ENCODE peak calls at places on chromosomes 13 and 19, in ten cellular contexts. One of them, this sample, is unnamed.

GRCh38 chr19:23999821-24000610 is 85.3 kb downstream of the ZNF726 start:
- DNase-seq in ovary: no peak
- DNase-seq in colonic mucosa: no peak
- DNase-seq in AG09309: no peak
- DNase-seq in CD4-positive, alpha-beta T cell: no peak
- DNase-seq in kidney epithelial cell: no peak
- DNase-seq in Peyer's patch: no peak
- DNase-seq in stomach: no peak
- DNase-seq in psoas muscle: no peak
- DNase-seq in left ventricle myocardium inferior: no peak
- DNase-seq in this sample: no peak

GRCh38 chr19:17841810-17842662 is 5.7 kb downstream of the JAK3 start:
- DNase-seq in kidney epithelial cell: peak
- DNase-seq in Peyer's patch: peak
- DNase-seq in psoas muscle: peak
- DNase-seq in stomach: peak
- DNase-seq in CD4-positive, alpha-beta T cell: peak
- DNase-seq in AG09309: no peak
- DNase-seq in ovary: peak
- DNase-seq in left ventricle myocardium inferior: peak
- DNase-seq in colonic mucosa: peak
- DNase-seq in this sample: peak

GRCh38 chr13:45769072-45769471 is 67.0 kb downstream of the CBY2 start:
- DNase-seq in left ventricle myocardium inferior: no peak
- DNase-seq in kidney epithelial cell: no peak
- DNase-seq in colonic mucosa: no peak
- DNase-seq in ovary: no peak
- DNase-seq in stomach: no peak
- DNase-seq in Peyer's patch: no peak
- DNase-seq in psoas muscle: no peak
- DNase-seq in CD4-positive, alpha-beta T cell: no peak
- DNase-seq in AG09309: no peak
- DNase-seq in this sample: no peak

GRCh38 chr13:110637747-110638146 is 22.4 kb downstream of the NAXD start:
- DNase-seq in Peyer's patch: no peak
- DNase-seq in ovary: no peak
- DNase-seq in AG09309: no peak
- DNase-seq in CD4-positive, alpha-beta T cell: no peak
- DNase-seq in kidney epithelial cell: no peak
- DNase-seq in stomach: no peak
- DNase-seq in left ventricle myocardium inferior: no peak
- DNase-seq in colonic mucosa: no peak
- DNase-seq in psoas muscle: no peak
- DNase-seq in this sample: no peak

GRCh38 chr13:114132419-114133121 is at the start of gene RASA3:
- DNase-seq in ovary: peak
- DNase-seq in left ventricle myocardium inferior: peak
- DNase-seq in psoas muscle: peak
- DNase-seq in Peyer's patch: peak
- DNase-seq in CD4-positive, alpha-beta T cell: peak
- DNase-seq in stomach: peak
- DNase-seq in colonic mucosa: peak
- DNase-seq in kidney epithelial cell: peak
- DNase-seq in AG09309: no peak
- DNase-seq in this sample: peak

GRCh38 chr13:41107104-41107571 is 25.5 kb downstream of the KBTBD6 start:
- DNase-seq in left ventricle myocardium inferior: no peak
- DNase-seq in kidney epithelial cell: no peak
- DNase-seq in AG09309: no peak
- DNase-seq in psoas muscle: no peak
- DNase-seq in colonic mucosa: no peak
- DNase-seq in CD4-positive, alpha-beta T cell: no peak
- DNase-seq in stomach: no peak
- DNase-seq in Peyer's patch: no peak
- DNase-seq in ovary: no peak
- DNase-seq in this sample: no peak

GRCh38 chr13:27599845-27600553 is 20.3 kb downstream of the LNX2 start:
- DNase-seq in left ventricle myocardium inferior: no peak
- DNase-seq in CD4-positive, alpha-beta T cell: no peak
- DNase-seq in stomach: peak
- DNase-seq in kidney epithelial cell: peak
- DNase-seq in colonic mucosa: no peak
- DNase-seq in ovary: no peak
- DNase-seq in AG09309: peak
- DNase-seq in psoas muscle: no peak
- DNase-seq in Peyer's patch: no peak
- DNase-seq in this sample: no peak

GRCh38 chr19:3849092-3849491 is 19.7 kb downstream of the ZFR2 start:
- DNase-seq in colonic mucosa: no peak
- DNase-seq in psoas muscle: no peak
- DNase-seq in stomach: peak
- DNase-seq in Peyer's patch: peak
- DNase-seq in CD4-positive, alpha-beta T cell: peak
- DNase-seq in ovary: no peak
- DNase-seq in left ventricle myocardium inferior: no peak
- DNase-seq in kidney epithelial cell: no peak
- DNase-seq in AG09309: no peak
- DNase-seq in this sample: no peak

GRCh38 chr13:95184317-95184716 is 116.9 kb downstream of the ABCC4 start:
- DNase-seq in Peyer's patch: no peak
- DNase-seq in colonic mucosa: no peak
- DNase-seq in ovary: no peak
- DNase-seq in psoas muscle: no peak
- DNase-seq in left ventricle myocardium inferior: no peak
- DNase-seq in kidney epithelial cell: no peak
- DNase-seq in AG09309: no peak
- DNase-seq in CD4-positive, alpha-beta T cell: no peak
- DNase-seq in stomach: no peak
- DNase-seq in this sample: no peak

GRCh38 chr13:44303681-44304432 is 69.8 kb upstream of the SERP2 start:
- DNase-seq in psoas muscle: peak
- DNase-seq in stomach: peak
- DNase-seq in CD4-positive, alpha-beta T cell: no peak
- DNase-seq in left ventricle myocardium inferior: peak
- DNase-seq in AG09309: no peak
- DNase-seq in ovary: peak
- DNase-seq in colonic mucosa: no peak
- DNase-seq in kidney epithelial cell: no peak
- DNase-seq in Peyer's patch: no peak
- DNase-seq in this sample: no peak

GRCh38 chr19:12985049-12985776 is 10.1 kb upstream of the NFIX start:
- DNase-seq in Peyer's patch: peak
- DNase-seq in psoas muscle: peak
- DNase-seq in stomach: peak
- DNase-seq in AG09309: no peak
- DNase-seq in ovary: no peak
- DNase-seq in kidney epithelial cell: no peak
- DNase-seq in CD4-positive, alpha-beta T cell: no peak
- DNase-seq in left ventricle myocardium inferior: peak
- DNase-seq in colonic mucosa: peak
- DNase-seq in this sample: no peak

GRCh38 chr19:39146686-39147450 is 21.3 kb downstream of the PAK4 start:
- DNase-seq in CD4-positive, alpha-beta T cell: no peak
- DNase-seq in left ventricle myocardium inferior: no peak
- DNase-seq in colonic mucosa: no peak
- DNase-seq in stomach: no peak
- DNase-seq in Peyer's patch: no peak
- DNase-seq in kidney epithelial cell: no peak
- DNase-seq in psoas muscle: no peak
- DNase-seq in AG09309: no peak
- DNase-seq in ovary: no peak
- DNase-seq in this sample: no peak

GRCh38 chr19:39146091-39146490 is 20.5 kb downstream of the PAK4 start:
- DNase-seq in colonic mucosa: no peak
- DNase-seq in psoas muscle: no peak
- DNase-seq in ovary: no peak
- DNase-seq in Peyer's patch: no peak
- DNase-seq in CD4-positive, alpha-beta T cell: no peak
- DNase-seq in left ventricle myocardium inferior: no peak
- DNase-seq in stomach: no peak
- DNase-seq in kidney epithelial cell: no peak
- DNase-seq in AG09309: no peak
- DNase-seq in this sample: no peak

GRCh38 chr19:39144487-39145071 is 19.0 kb downstream of the PAK4 start:
- DNase-seq in kidney epithelial cell: no peak
- DNase-seq in colonic mucosa: peak
- DNase-seq in ovary: peak
- DNase-seq in stomach: no peak
- DNase-seq in Peyer's patch: no peak
- DNase-seq in psoas muscle: no peak
- DNase-seq in left ventricle myocardium inferior: no peak
- DNase-seq in AG09309: no peak
- DNase-seq in CD4-positive, alpha-beta T cell: no peak
- DNase-seq in this sample: no peak

GRCh38 chr19:39147480-39147879 is 21.9 kb downstream of the PAK4 start:
- DNase-seq in left ventricle myocardium inferior: no peak
- DNase-seq in Peyer's patch: no peak
- DNase-seq in AG09309: no peak
- DNase-seq in colonic mucosa: no peak
- DNase-seq in CD4-positive, alpha-beta T cell: no peak
- DNase-seq in kidney epithelial cell: no peak
- DNase-seq in stomach: no peak
- DNase-seq in psoas muscle: no peak
- DNase-seq in ovary: no peak
- DNase-seq in this sample: no peak

GRCh38 chr19:39145180-39145953 is 19.8 kb downstream of the PAK4 start:
- DNase-seq in kidney epithelial cell: no peak
- DNase-seq in left ventricle myocardium inferior: no peak
- DNase-seq in Peyer's patch: no peak
- DNase-seq in psoas muscle: no peak
- DNase-seq in colonic mucosa: peak
- DNase-seq in AG09309: no peak
- DNase-seq in CD4-positive, alpha-beta T cell: no peak
- DNase-seq in ovary: peak
- DNase-seq in stomach: no peak
- DNase-seq in this sample: no peak
- TF ChIP-seq CTCF in kidney epithelial cell: no peak
- TF ChIP-seq CTCF in left ventricle myocardium inferior: peak
- TF ChIP-seq CTCF in Peyer's patch: no peak
- TF ChIP-seq CTCF in psoas muscle: no peak
- TF ChIP-seq CTCF in colonic mucosa: no peak
- TF ChIP-seq CTCF in AG09309: no peak
- TF ChIP-seq CTCF in CD4-positive, alpha-beta T cell: no peak
- TF ChIP-seq CTCF in ovary: no peak
- TF ChIP-seq CTCF in stomach: no peak
- TF ChIP-seq CTCF in this sample: no peak

GRCh38 chr19:10207026-10207425 is 12.3 kb upstream of the DNMT1 start:
- DNase-seq in colonic mucosa: no peak
- DNase-seq in stomach: no peak
- DNase-seq in kidney epithelial cell: no peak
- DNase-seq in left ventricle myocardium inferior: no peak
- DNase-seq in psoas muscle: no peak
- DNase-seq in Peyer's patch: no peak
- DNase-seq in ovary: no peak
- DNase-seq in CD4-positive, alpha-beta T cell: no peak
- DNase-seq in AG09309: no peak
- DNase-seq in this sample: no peak
- TF ChIP-seq CTCF in colonic mucosa: no peak
- TF ChIP-seq CTCF in stomach: no peak
- TF ChIP-seq CTCF in kidney epithelial cell: no peak
- TF ChIP-seq CTCF in left ventricle myocardium inferior: no peak
- TF ChIP-seq CTCF in psoas muscle: no peak
- TF ChIP-seq CTCF in Peyer's patch: no peak
- TF ChIP-seq CTCF in ovary: no peak
- TF ChIP-seq CTCF in CD4-positive, alpha-beta T cell: no peak
- TF ChIP-seq CTCF in AG09309: no peak
- TF ChIP-seq CTCF in this sample: no peak

GRCh38 chr19:1113278-1113985 is 9.6 kb downstream of the GPX4 start:
- DNase-seq in colonic mucosa: peak
- DNase-seq in Peyer's patch: peak
- DNase-seq in left ventricle myocardium inferior: peak
- DNase-seq in psoas muscle: peak
- DNase-seq in ovary: peak
- DNase-seq in stomach: peak
- DNase-seq in CD4-positive, alpha-beta T cell: peak
- DNase-seq in AG09309: peak
- DNase-seq in kidney epithelial cell: no peak
- DNase-seq in this sample: peak
- TF ChIP-seq CTCF in colonic mucosa: peak
- TF ChIP-seq CTCF in Peyer's patch: peak
- TF ChIP-seq CTCF in left ventricle myocardium inferior: peak
- TF ChIP-seq CTCF in psoas muscle: peak
- TF ChIP-seq CTCF in ovary: peak
- TF ChIP-seq CTCF in stomach: peak
- TF ChIP-seq CTCF in CD4-positive, alpha-beta T cell: peak
- TF ChIP-seq CTCF in AG09309: peak
- TF ChIP-seq CTCF in kidney epithelial cell: peak
- TF ChIP-seq CTCF in this sample: peak

GRCh38 chr19:1812426-1813196 is 535 bp upstream of the ATP8B3 start:
- DNase-seq in colonic mucosa: peak
- DNase-seq in psoas muscle: peak
- DNase-seq in CD4-positive, alpha-beta T cell: peak
- DNase-seq in Peyer's patch: peak
- DNase-seq in ovary: peak
- DNase-seq in stomach: peak
- DNase-seq in AG09309: peak
- DNase-seq in kidney epithelial cell: peak
- DNase-seq in left ventricle myocardium inferior: peak
- DNase-seq in this sample: peak

GRCh38 chr19:1810439-1811160 is 1.5 kb downstream of the ATP8B3 start:
- DNase-seq in stomach: no peak
- DNase-seq in psoas muscle: no peak
- DNase-seq in kidney epithelial cell: no peak
- DNase-seq in AG09309: no peak
- DNase-seq in CD4-positive, alpha-beta T cell: no peak
- DNase-seq in ovary: peak
- DNase-seq in colonic mucosa: peak
- DNase-seq in left ventricle myocardium inferior: no peak
- DNase-seq in Peyer's patch: no peak
- DNase-seq in this sample: no peak

GRCh38 chr19:1811472-1811894 is 593 bp downstream of the ATP8B3 start:
- DNase-seq in left ventricle myocardium inferior: peak
- DNase-seq in kidney epithelial cell: peak
- DNase-seq in colonic mucosa: peak
- DNase-seq in ovary: peak
- DNase-seq in Peyer's patch: peak
- DNase-seq in CD4-positive, alpha-beta T cell: peak
- DNase-seq in psoas muscle: peak
- DNase-seq in stomach: peak
- DNase-seq in AG09309: no peak
- DNase-seq in this sample: no peak

GRCh38 chr19:1813197-1813836 is 1.2 kb upstream of the ATP8B3 start:
- DNase-seq in left ventricle myocardium inferior: no peak
- DNase-seq in kidney epithelial cell: no peak
- DNase-seq in ovary: no peak
- DNase-seq in AG09309: no peak
- DNase-seq in psoas muscle: no peak
- DNase-seq in CD4-positive, alpha-beta T cell: no peak
- DNase-seq in colonic mucosa: no peak
- DNase-seq in Peyer's patch: no peak
- DNase-seq in stomach: no peak
- DNase-seq in this sample: no peak

DNA sequence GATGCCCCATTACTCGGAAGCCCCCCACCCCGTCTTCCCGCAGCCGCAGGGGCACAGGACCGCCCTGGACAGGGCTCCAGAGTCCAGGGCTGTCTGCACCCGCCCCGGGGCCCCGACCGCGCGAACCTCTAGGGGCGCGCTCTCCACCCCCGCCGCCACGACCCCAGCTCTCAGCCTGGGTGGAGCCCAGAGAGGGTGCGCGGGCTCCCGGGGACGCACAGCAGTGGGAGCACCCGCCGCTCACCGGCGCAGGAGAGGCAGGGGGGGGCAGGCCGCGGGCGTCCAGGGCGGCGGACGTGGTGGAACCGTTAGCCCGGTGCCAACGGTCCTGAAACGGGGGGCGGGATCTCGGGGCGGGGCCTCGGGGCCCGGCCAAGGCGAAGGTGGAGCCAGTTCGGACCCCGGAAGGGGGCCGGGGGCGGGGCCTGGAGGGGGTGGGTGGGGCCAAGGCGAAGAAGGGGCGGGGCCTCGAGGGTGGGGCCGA is at the start of gene ATP8B3:
- DNase-seq in psoas muscle: no peak
- DNase-seq in stomach: peak
- DNase-seq in left ventricle myocardium inferior: no peak
- DNase-seq in ovary: no peak
- DNase-seq in CD4-positive, alpha-beta T cell: no peak
- DNase-seq in Peyer's patch: peak
- DNase-seq in kidney epithelial cell: no peak
- DNase-seq in AG09309: no peak
- DNase-seq in colonic mucosa: no peak
- DNase-seq in this sample: no peak
- TF ChIP-seq CTCF in psoas muscle: no peak
- TF ChIP-seq CTCF in stomach: no peak
- TF ChIP-seq CTCF in left ventricle myocardium inferior: peak
- TF ChIP-seq CTCF in ovary: no peak
- TF ChIP-seq CTCF in CD4-positive, alpha-beta T cell: no peak
- TF ChIP-seq CTCF in Peyer's patch: no peak
- TF ChIP-seq CTCF in kidney epithelial cell: peak
- TF ChIP-seq CTCF in AG09309: peak
- TF ChIP-seq CTCF in colonic mucosa: no peak
- TF ChIP-seq CTCF in this sample: peak